ENCODE peak calls at places on chromosomes 16 and 17, in six cellular contexts. X is right lobe of liver; D is CD8-positive, alpha-beta memory T cell; E is OCI-LY7; H is effector memory CD4-positive, alpha-beta T cell; J is iPS DF 6.9. A is an unnamed sample.

GRCh38 chr17:63277629-63278028 is 168.5 kb downstream of the CYB561 start:
- DNase-seq in J (no peak), E (no peak), X (no peak), D (no peak), H (no peak), A (no peak)

GRCh38 chr17:31787857-31788570 is 71.0 kb downstream of the COPRS start:
- DNase-seq in D (no peak), E (no peak), H (no peak), J (no peak), X (no peak), A (no peak)

GRCh38 chr17:2259769-2260536 is 43.6 kb downstream of the SMG6 start:
- DNase-seq in E (no peak), J (no peak), H (peak; percentile 20), X (no peak), D (peak; percentile 24), A (no peak)

GRCh38 chr16:66270333-66270927 is 96.1 kb upstream of the CDH5 start:
- DNase-seq in H (peak; percentile 15), J (no peak), E (peak; percentile 57), X (peak; percentile 79), D (peak; percentile 28), A (peak; percentile 92)

GRCh38 chr17:78384479-78385175 is 6.2 kb downstream of the PGS1 start:
- DNase-seq in X (no peak), H (no peak), D (no peak), J (no peak), E (no peak), A (no peak)

GRCh38 chr17:55160501-55160900 is 104.3 kb upstream of the HLF start:
- DNase-seq in H (no peak), D (no peak), E (no peak), X (no peak), J (no peak), A (no peak)

GRCh38 chr17:27559996-27560481 is 70.9 kb upstream of the LGALS9 start:
- DNase-seq in E (no peak), J (no peak), D (no peak), X (no peak), H (no peak), A (no peak)

GRCh38 chr16:58127033-58127556 is 2.1 kb downstream of the CFAP20 start:
- DNase-seq in X (no peak), H (peak; percentile 20), E (peak; percentile 56), D (no peak), J (no peak), A (no peak)

GRCh38 chr17:36943250-36944220 is 5.2 kb upstream of the AATF start:
- DNase-seq in E (no peak), X (no peak), H (no peak), D (no peak), J (no peak), A (no peak)

GRCh38 chr17:58576679-58577367 is 62.4 kb upstream of the MTMR4 start:
- DNase-seq in H (no peak), D (no peak), X (no peak), E (no peak), J (no peak), A (no peak)

GRCh38 chr17:17171991-17172939 is 33.9 kb downstream of the PLD6 start:
- DNase-seq in X (no peak), E (no peak), H (no peak), J (no peak), D (no peak), A (no peak)

GRCh38 chr17:81380117-81380516 is 15.1 kb upstream of the BAHCC1 start:
- DNase-seq in D (no peak), H (no peak), X (no peak), J (no peak), E (no peak), A (no peak)

GRCh38 chr17:46046957-46047356 is 47.9 kb downstream of the STH start:
- DNase-seq in X (no peak), D (no peak), J (no peak), E (no peak), H (no peak), A (no peak)

GRCh38 chr16:65515193-65515592 is 393.3 kb upstream of the CDH11 start:
- DNase-seq in E (no peak), J (no peak), D (no peak), H (no peak), X (no peak), A (no peak)

GRCh38 chr16:17162560-17162959 is 308.2 kb downstream of the XYLT1 start:
- DNase-seq in E (no peak), J (no peak), X (no peak), D (no peak), H (no peak), A (no peak)

GRCh38 chr16:17417740-17418139 is 53.0 kb downstream of the XYLT1 start:
- DNase-seq in J (no peak), D (no peak), X (no peak), H (no peak), E (no peak), A (no peak)

GRCh38 chr17:45438931-45439610 is 6.4 kb upstream of the ARHGAP27 start:
- DNase-seq in J (no peak), E (no peak), X (no peak), H (no peak), D (no peak), A (no peak)

GRCh38 chr17:16512011-16512410 is 20.0 kb upstream of the LRRC75A start:
- DNase-seq in X (no peak), H (no peak), D (no peak), J (no peak), E (peak; percentile 42), A (no peak)

GRCh38 chr17:47694818-47695663 is 1.1 kb downstream of the TBKBP1 start:
- DNase-seq in H (no peak), E (peak; percentile 59), J (no peak), X (peak; percentile 80), D (peak; percentile 34), A (peak; percentile 41)

GRCh38 chr16:17474037-17474436 is 3.3 kb upstream of the XYLT1 start:
- DNase-seq in D (no peak), X (no peak), E (no peak), J (no peak), H (no peak), A (no peak)

GRCh38 chr16:28492511-28492910 is 637 bp upstream of the CLN3 start:
- DNase-seq in E (no peak), X (no peak), J (no peak), D (no peak), H (no peak), A (no peak)

GRCh38 chr16:2515180-2515803 is 1.5 kb downstream of the ATP6V0C start:
- DNase-seq in J (no peak), X (peak; percentile 52), E (no peak), D (no peak), H (no peak), A (no peak)

GRCh38 chr16:79093554-79093967 is 507.0 kb downstream of the MAF start:
- DNase-seq in H (peak; percentile 26), E (no peak), J (no peak), X (no peak), D (peak; percentile 11), A (no peak)

GRCh38 chr16:53091508-53092211 is 36.9 kb downstream of the CHD9 start:
- DNase-seq in E (peak; percentile 30), X (no peak), D (no peak), H (no peak), J (no peak), A (no peak)

GRCh38 chr17:53168413-53168812 is 654.3 kb upstream of the KIF2B start:
- DNase-seq in X (no peak), E (no peak), D (no peak), H (no peak), J (no peak), A (no peak)

GRCh38 chr17:39927928-39928867 is 666 bp downstream of the LRRC3C start:
- DNase-seq in H (no peak), X (peak; percentile 73), D (no peak), J (peak; percentile 18), E (no peak), A (peak; percentile 40)

GRCh38 chr17:50785126-50785525 is 17.8 kb upstream of the ANKRD40CL start:
- DNase-seq in J (no peak), D (no peak), X (no peak), H (no peak), E (no peak), A (no peak)

GRCh38 chr16:67521095-67521804 is 7.4 kb upstream of the RIPOR1 start:
- DNase-seq in D (peak; percentile 98), H (peak; percentile 97), X (peak; percentile 94), E (peak; percentile 97), J (peak; percentile 90), A (peak; percentile 96)

GRCh38 chr17:50803676-50804075 is 31.7 kb upstream of the WFIKKN2 start:
- DNase-seq in H (no peak), J (no peak), D (no peak), X (no peak), E (no peak), A (no peak)

GRCh38 chr17:27218719-27219488 is 75.0 kb upstream of the WSB1 start:
- DNase-seq in X (no peak), J (no peak), E (no peak), D (no peak), H (no peak), A (no peak)

GRCh38 chr16:50314665-50315064 is 48.3 kb downstream of the ADCY7 start:
- DNase-seq in E (no peak), J (no peak), X (no peak), D (no peak), H (no peak), A (no peak)

GRCh38 chr16:70553645-70554044 is 30.0 kb downstream of the SF3B3 start:
- DNase-seq in E (no peak), D (no peak), H (no peak), X (no peak), J (no peak), A (no peak)

GRCh38 chr17:64411999-64412771 is 21.5 kb upstream of the PECAM1 start:
- DNase-seq in H (no peak), J (no peak), X (peak; percentile 72), E (peak; percentile 92), D (no peak), A (no peak)
- H3K4me3 ChIP-seq in H (no peak overlapping the region), J (no peak overlapping the region), X (peak overlapping the region; percentile 31), E (peak overlapping the region; percentile 70), D (no peak overlapping the region), A (no peak overlapping the region)

GRCh38 chr16:59543641-59544040 is 809.5 kb upstream of the GOT2 start:
- DNase-seq in E (no peak), H (no peak), D (no peak), J (no peak), X (no peak), A (no peak)
- H3K27ac ChIP-seq in E (no peak overlapping the region), H (no peak overlapping the region), D (no peak overlapping the region), J (no peak overlapping the region), X (no peak overlapping the region), A (no peak overlapping the region)

GRCh38 chr17:65587602-65588193 is 26.2 kb upstream of the AXIN2 start:
- DNase-seq in J (no peak), X (no peak), D (no peak), H (no peak), E (no peak), A (no peak)
- H3K4me3 ChIP-seq in J (no peak overlapping the region), X (no peak overlapping the region), D (no peak overlapping the region), H (no peak overlapping the region), E (no peak overlapping the region), A (no peak overlapping the region)

GRCh38 chr17:15262291-15263205 is 2.6 kb downstream of the PMP22 start:
- DNase-seq in E (no peak), X (peak; percentile 72), J (no peak), D (no peak), H (no peak), A (peak; percentile 61)
- H3K27ac ChIP-seq in E (no peak overlapping the region), X (peak overlapping the region; percentile 58), J (no peak overlapping the region), D (no peak overlapping the region), H (no peak overlapping the region), A (peak overlapping the region; percentile 69)